ENCODE peak calls at places on chromosomes 3 and 15, in five cellular contexts. One of them, this sample, is unnamed.

GRCh38 chr3:169822983-169823382 is 10.3 kb upstream of the LRRC34 start:
- DNase-seq in epithelial cell of esophagus: no peak
- DNase-seq in GM23338: no peak
- DNase-seq in activated CD4-positive, alpha-beta memory T cell treated with anti-CD3 and anti-CD28 coated beads for 36 hours: no peak
- DNase-seq in HEK293T: no peak
- DNase-seq in this sample: no peak

GRCh38 chr15:71752604-71753289 is 57.6 kb upstream of the NR2E3 start:
- DNase-seq in epithelial cell of esophagus: peak; percentile 76
- DNase-seq in GM23338: peak; percentile 70
- DNase-seq in activated CD4-positive, alpha-beta memory T cell treated with anti-CD3 and anti-CD28 coated beads for 36 hours: peak; percentile 23
- DNase-seq in HEK293T: peak; percentile 48
- DNase-seq in this sample: peak; percentile 39

GRCh38 chr15:49863431-49864205 is 242.8 kb downstream of the DTWD1 start:
- DNase-seq in epithelial cell of esophagus: peak; percentile 86
- DNase-seq in GM23338: no peak
- DNase-seq in activated CD4-positive, alpha-beta memory T cell treated with anti-CD3 and anti-CD28 coated beads for 36 hours: no peak
- DNase-seq in HEK293T: no peak
- DNase-seq in this sample: no peak

GRCh38 chr15:81097893-81098280 is 36.2 kb upstream of the CFAP161 start:
- DNase-seq in epithelial cell of esophagus: no peak
- DNase-seq in GM23338: no peak
- DNase-seq in activated CD4-positive, alpha-beta memory T cell treated with anti-CD3 and anti-CD28 coated beads for 36 hours: no peak
- DNase-seq in HEK293T: no peak
- DNase-seq in this sample: no peak

GRCh38 chr3:129777806-129778205 is 115.7 kb downstream of the TMCC1 start:
- DNase-seq in epithelial cell of esophagus: no peak
- DNase-seq in GM23338: no peak
- DNase-seq in activated CD4-positive, alpha-beta memory T cell treated with anti-CD3 and anti-CD28 coated beads for 36 hours: no peak
- DNase-seq in HEK293T: no peak
- DNase-seq in this sample: no peak

GRCh38 chr3:142976621-142977398 is 13.3 kb upstream of the PAQR9 start:
- DNase-seq in epithelial cell of esophagus: peak; percentile 89
- DNase-seq in GM23338: peak; percentile 32
- DNase-seq in activated CD4-positive, alpha-beta memory T cell treated with anti-CD3 and anti-CD28 coated beads for 36 hours: no peak
- DNase-seq in HEK293T: peak; percentile 44
- DNase-seq in this sample: no peak

GRCh38 chr3:195905970-195906864 is 2.1 kb downstream of the TNK2 start:
- DNase-seq in epithelial cell of esophagus: peak; percentile 73
- DNase-seq in GM23338: no peak
- DNase-seq in activated CD4-positive, alpha-beta memory T cell treated with anti-CD3 and anti-CD28 coated beads for 36 hours: peak; percentile 21
- DNase-seq in HEK293T: no peak
- DNase-seq in this sample: no peak

GRCh38 chr15:40347559-40348470 is 3.0 kb upstream of the PHGR1 start:
- DNase-seq in epithelial cell of esophagus: no peak
- DNase-seq in GM23338: no peak
- DNase-seq in activated CD4-positive, alpha-beta memory T cell treated with anti-CD3 and anti-CD28 coated beads for 36 hours: no peak
- DNase-seq in HEK293T: no peak
- DNase-seq in this sample: no peak

GRCh38 chr3:111758642-111759041 is 100.4 kb upstream of the PHLDB2 start:
- DNase-seq in epithelial cell of esophagus: peak; percentile 80
- DNase-seq in GM23338: no peak
- DNase-seq in activated CD4-positive, alpha-beta memory T cell treated with anti-CD3 and anti-CD28 coated beads for 36 hours: no peak
- DNase-seq in HEK293T: no peak
- DNase-seq in this sample: no peak

GRCh38 chr3:124786491-124787241 is 56.4 kb downstream of the UMPS start:
- DNase-seq in epithelial cell of esophagus: peak; percentile 44
- DNase-seq in GM23338: no peak
- DNase-seq in activated CD4-positive, alpha-beta memory T cell treated with anti-CD3 and anti-CD28 coated beads for 36 hours: no peak
- DNase-seq in HEK293T: no peak
- DNase-seq in this sample: no peak

GRCh38 chr3:82093641-82094040 is 332.2 kb upstream of the GBE1 start:
- DNase-seq in epithelial cell of esophagus: no peak
- DNase-seq in GM23338: no peak
- DNase-seq in activated CD4-positive, alpha-beta memory T cell treated with anti-CD3 and anti-CD28 coated beads for 36 hours: no peak
- DNase-seq in HEK293T: no peak
- DNase-seq in this sample: no peak